ENCODE peak calls at places on chromosomes 7 and 10, in eight cellular contexts. K, I, J, B, N, Q, C and S are unnamed samples.

GRCh38 chr10:123772645-123773508 is 106.7 kb downstream of the GPR26 start:
- DNase-seq in K (no peak), B (no peak), I (peak), J (no peak), Q (no peak), C (no peak), N (no peak), S (no peak)

GRCh38 chr10:117391436-117392205 is 16.4 kb upstream of the PDZD8 start:
- DNase-seq in Q (no peak), J (no peak), N (no peak), I (peak), B (peak), C (peak), K (no peak), S (peak)

GRCh38 chr7:25951414-25952276 is 200.4 kb upstream of the NFE2L3 start:
- DNase-seq in K (no peak), C (no peak), Q (no peak), I (no peak), N (no peak), B (peak), J (no peak), S (no peak)

GRCh38 chr10:131636116-131636515 is 264.7 kb upstream of the PPP2R2D start:
- DNase-seq in B (no peak), C (no peak), Q (no peak), I (no peak), J (no peak), K (no peak), N (no peak), S (no peak)

GRCh38 chr10:112429654-112430230 is 17.0 kb downstream of the ZDHHC6 start:
- DNase-seq in C (no peak), Q (no peak), N (no peak), B (no peak), I (no peak), K (no peak), J (no peak), S (no peak)

GRCh38 chr7:101303102-101303701 is 18.4 kb downstream of the IFT22 start:
- DNase-seq in I (no peak), J (no peak), C (no peak), B (no peak), Q (no peak), N (no peak), K (no peak), S (no peak)

GRCh38 chr7:29975564-29975963 is 14.0 kb downstream of the SCRN1 start:
- DNase-seq in B (no peak), I (no peak), C (no peak), Q (no peak), K (no peak), N (no peak), J (no peak), S (no peak)

GRCh38 chr10:24299587-24300258 is 90.8 kb downstream of the KIAA1217 start:
- DNase-seq in B (peak), Q (no peak), I (no peak), C (no peak), N (no peak), J (no peak), K (no peak), S (peak)

GRCh38 chr10:91955114-91955513 is 31.5 kb downstream of the BTAF1 start:
- DNase-seq in N (no peak), B (no peak), J (no peak), K (no peak), Q (no peak), I (no peak), C (no peak), S (peak)

GRCh38 chr7:47336178-47337020 is 245.5 kb downstream of the TNS3 start:
- DNase-seq in I (peak), J (no peak), C (no peak), K (peak), N (peak), B (peak), Q (no peak), S (peak)

GRCh38 chr10:60139290-60139689 is 232.9 kb upstream of the CCDC6 start:
- DNase-seq in I (no peak), J (peak), Q (no peak), N (no peak), C (no peak), K (no peak), B (no peak), S (no peak)

GRCh38 chr10:84095821-84096497 is 43.4 kb upstream of the GHITM start:
- DNase-seq in K (peak), I (peak), C (no peak), Q (no peak), N (no peak), B (no peak), J (no peak), S (peak)

GRCh38 chr7:123811056-123811455 is 33.9 kb upstream of the HYAL4 start:
- DNase-seq in Q (no peak), N (no peak), B (peak), C (no peak), J (no peak), K (no peak), I (peak), S (peak)